ENCODE peak calls at places on chromosomes 4 and X, in four cellular contexts. One of them, this sample, is unnamed.

GRCh38 chrX:110143454-110144210 is 140.7 kb downstream of the TMEM164 start:
- DNase-seq in IMR-90: no peak
- DNase-seq in neuronal stem cell: no peak
- DNase-seq in mesenchymal stem cell: no peak
- DNase-seq in this sample: no peak

GRCh38 chrX:150529587-150529986 is 38.8 kb upstream of the MTM1 start:
- DNase-seq in IMR-90: no peak
- DNase-seq in neuronal stem cell: no peak
- DNase-seq in mesenchymal stem cell: no peak
- DNase-seq in this sample: no peak

GRCh38 chr4:159303435-159303834 is 200.6 kb downstream of the RAPGEF2 start:
- DNase-seq in IMR-90: no peak
- DNase-seq in neuronal stem cell: no peak
- DNase-seq in mesenchymal stem cell: no peak
- DNase-seq in this sample: no peak

GRCh38 chrX:108199691-108200090 is 108.1 kb downstream of the ATG4A start:
- DNase-seq in IMR-90: peak; percentile 22
- DNase-seq in neuronal stem cell: no peak
- DNase-seq in mesenchymal stem cell: peak; percentile 40
- DNase-seq in this sample: peak; percentile 47

GRCh38 chr4:7295917-7296660 is 103.8 kb downstream of the SORCS2 start:
- DNase-seq in IMR-90: peak; percentile 15
- DNase-seq in neuronal stem cell: no peak
- DNase-seq in mesenchymal stem cell: peak; percentile 4
- DNase-seq in this sample: no peak

GRCh38 chr4:185837415-185838103 is 25.6 kb upstream of the SORBS2 start:
- DNase-seq in IMR-90: peak; percentile 11
- DNase-seq in neuronal stem cell: no peak
- DNase-seq in mesenchymal stem cell: no peak
- DNase-seq in this sample: no peak

GRCh38 chrX:41238543-41238942 is 95.4 kb upstream of the DDX3X start:
- DNase-seq in IMR-90: peak; percentile 76
- DNase-seq in neuronal stem cell: no peak
- DNase-seq in mesenchymal stem cell: peak; percentile 77
- DNase-seq in this sample: peak; percentile 65

GRCh38 chrX:129984196-129984962 is 1.9 kb downstream of the BCORL1 start:
- DNase-seq in IMR-90: no peak
- DNase-seq in neuronal stem cell: no peak
- DNase-seq in mesenchymal stem cell: no peak
- DNase-seq in this sample: no peak

GRCh38 chr4:68209003-68209402 is 36.5 kb downstream of the TMPRSS11B start:
- DNase-seq in IMR-90: no peak
- DNase-seq in neuronal stem cell: no peak
- DNase-seq in mesenchymal stem cell: peak; percentile 15
- DNase-seq in this sample: peak; percentile 5

GRCh38 chrX:853304-853703 is 222.7 kb downstream of the SHOX start:
- DNase-seq in IMR-90: no peak
- DNase-seq in neuronal stem cell: no peak
- DNase-seq in mesenchymal stem cell: no peak
- DNase-seq in this sample: no peak

GRCh38 chr4:2042207-2042946 is 16.8 kb upstream of the NAT8L start:
- DNase-seq in IMR-90: no peak
- DNase-seq in neuronal stem cell: no peak
- DNase-seq in mesenchymal stem cell: peak; percentile 29
- DNase-seq in this sample: peak; percentile 35

GRCh38 chr4:38001927-38002326 is 41.7 kb downstream of the PTTG2 start:
- DNase-seq in IMR-90: no peak
- DNase-seq in neuronal stem cell: no peak
- DNase-seq in mesenchymal stem cell: no peak
- DNase-seq in this sample: no peak

GRCh38 chrX:39669668-39670067 is 428.1 kb downstream of the BCOR start:
- DNase-seq in IMR-90: no peak
- DNase-seq in neuronal stem cell: no peak
- DNase-seq in mesenchymal stem cell: no peak
- DNase-seq in this sample: no peak

GRCh38 chrX:70166601-70167590 is 10.4 kb upstream of the DGAT2L6 start:
- DNase-seq in IMR-90: peak; percentile 83
- DNase-seq in neuronal stem cell: no peak
- DNase-seq in mesenchymal stem cell: peak; percentile 70
- DNase-seq in this sample: no peak

GRCh38 chr4:159158083-159158617 is 55.3 kb downstream of the RAPGEF2 start:
- DNase-seq in IMR-90: no peak
- DNase-seq in neuronal stem cell: no peak
- DNase-seq in mesenchymal stem cell: no peak
- DNase-seq in this sample: no peak

GRCh38 chr4:65670331-65671031 is at the start of gene EPHA5:
- DNase-seq in IMR-90: peak; percentile 41
- DNase-seq in neuronal stem cell: peak; percentile 70
- DNase-seq in mesenchymal stem cell: peak; percentile 83
- DNase-seq in this sample: peak; percentile 2

GRCh38 chr4:120977435-120977997 is 55.0 kb upstream of the PRDM5 start:
- DNase-seq in IMR-90: peak; percentile 70
- DNase-seq in neuronal stem cell: no peak
- DNase-seq in mesenchymal stem cell: peak; percentile 57
- DNase-seq in this sample: peak; percentile 33

GRCh38 chr4:106708604-106708876 is 327.6 kb downstream of the DKK2 start:
- DNase-seq in IMR-90: no peak
- DNase-seq in neuronal stem cell: no peak
- DNase-seq in mesenchymal stem cell: no peak
- DNase-seq in this sample: no peak

GRCh38 chrX:71536285-71536684 is 3.4 kb downstream of the OGT start:
- DNase-seq in IMR-90: no peak
- DNase-seq in neuronal stem cell: no peak
- DNase-seq in mesenchymal stem cell: no peak
- DNase-seq in this sample: no peak

GRCh38 chr4:5755679-5756078 is 44.7 kb downstream of the EVC start:
- DNase-seq in IMR-90: no peak
- DNase-seq in neuronal stem cell: no peak
- DNase-seq in mesenchymal stem cell: no peak
- DNase-seq in this sample: no peak

GRCh38 chrX:119880552-119881437 is 9.2 kb downstream of the NDUFA1 start:
- DNase-seq in IMR-90: peak; percentile 63
- DNase-seq in neuronal stem cell: no peak
- DNase-seq in mesenchymal stem cell: peak; percentile 70
- DNase-seq in this sample: peak; percentile 74

GRCh38 chr4:188328966-188329365 is 189.7 kb downstream of the TRIML1 start:
- DNase-seq in IMR-90: no peak
- DNase-seq in neuronal stem cell: no peak
- DNase-seq in mesenchymal stem cell: no peak
- DNase-seq in this sample: no peak

GRCh38 chr4:40573593-40574311 is 55.9 kb downstream of the RBM47 start:
- DNase-seq in IMR-90: peak; percentile 22
- DNase-seq in neuronal stem cell: no peak
- DNase-seq in mesenchymal stem cell: no peak
- DNase-seq in this sample: peak; percentile 70

GRCh38 chr4:21628116-21628515 is 320.5 kb downstream of the KCNIP4 start:
- DNase-seq in IMR-90: no peak
- DNase-seq in neuronal stem cell: no peak
- DNase-seq in mesenchymal stem cell: no peak
- DNase-seq in this sample: no peak
- H2AK5ac ChIP-seq in IMR-90: no peak overlapping the region
- H2AK5ac ChIP-seq in neuronal stem cell: no peak overlapping the region
- H2AK5ac ChIP-seq in mesenchymal stem cell: no peak overlapping the region
- H2AK5ac ChIP-seq in this sample: no peak overlapping the region

GRCh38 chrX:33923262-33923661 is 208.9 kb downstream of the FAM47A start:
- DNase-seq in IMR-90: no peak
- DNase-seq in neuronal stem cell: no peak
- DNase-seq in mesenchymal stem cell: no peak
- DNase-seq in this sample: no peak
- H2BK120ac ChIP-seq in IMR-90: no peak overlapping the region
- H2BK120ac ChIP-seq in neuronal stem cell: no peak overlapping the region
- H2BK120ac ChIP-seq in mesenchymal stem cell: no peak overlapping the region
- H2BK120ac ChIP-seq in this sample: no peak overlapping the region

DNA sequence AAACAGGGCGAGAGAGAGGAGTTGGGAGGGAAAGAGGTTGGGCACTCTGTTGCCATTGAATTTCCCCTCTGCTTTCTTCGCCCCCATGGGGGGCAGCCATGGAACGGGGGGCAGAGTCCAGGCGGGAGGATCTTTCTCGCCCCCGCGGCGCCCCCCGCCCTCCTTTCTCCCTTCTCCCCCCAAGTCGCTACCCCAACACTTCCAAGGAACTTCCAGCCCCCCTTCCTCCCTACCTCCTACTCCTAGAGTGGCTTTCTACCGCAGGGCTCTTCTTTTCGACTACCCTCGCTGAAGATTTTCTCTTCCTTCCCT is 594 bp upstream of the STAG2 start:
- DNase-seq in IMR-90: no peak
- DNase-seq in neuronal stem cell: no peak
- DNase-seq in mesenchymal stem cell: no peak
- DNase-seq in this sample: no peak
- H4K91ac ChIP-seq in IMR-90: peak overlapping the region; percentile 57
- H4K91ac ChIP-seq in neuronal stem cell: peak overlapping the region; percentile 53
- H4K91ac ChIP-seq in mesenchymal stem cell: peak overlapping the region; percentile 80
- H4K91ac ChIP-seq in this sample: peak overlapping the region; percentile 97

DNA sequence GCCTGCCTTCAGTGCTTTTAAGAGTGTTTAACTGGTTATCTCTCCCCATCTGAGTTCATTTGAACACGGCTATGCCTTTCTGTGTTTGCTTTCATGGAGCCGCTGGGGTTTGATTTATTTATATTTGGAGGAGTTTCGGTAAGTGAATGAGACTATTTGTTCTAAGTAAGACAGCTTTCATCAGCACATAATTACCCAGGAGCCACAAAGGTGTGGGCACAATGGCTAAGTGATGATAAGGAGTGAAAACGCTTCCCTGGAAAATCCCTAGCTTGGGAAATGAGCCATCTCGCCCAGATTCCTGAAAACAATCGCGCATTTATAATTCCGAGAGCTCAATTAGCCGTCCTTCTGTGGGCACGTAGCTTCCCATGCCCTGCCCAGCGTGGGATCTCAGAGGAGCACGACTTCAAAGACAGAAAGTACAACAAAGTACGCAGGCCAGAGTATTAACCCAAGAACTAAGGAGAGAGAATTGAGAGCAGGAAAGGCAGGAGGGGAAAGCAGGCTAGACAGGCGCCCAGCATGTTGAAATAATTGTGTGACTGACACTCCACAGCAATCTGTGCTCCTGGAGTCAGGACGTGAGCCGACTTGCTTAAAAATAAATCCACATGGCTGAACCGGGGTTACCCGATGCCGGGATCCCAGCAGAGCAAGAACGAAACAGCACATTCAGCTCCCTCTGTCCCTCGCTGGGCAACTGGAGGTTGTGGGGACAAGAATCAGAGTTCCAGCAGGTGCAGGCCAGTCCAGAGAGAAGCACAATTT is 99.0 kb downstream of the DHRSX start:
- DNase-seq in IMR-90: no peak
- DNase-seq in neuronal stem cell: peak; percentile 83
- DNase-seq in mesenchymal stem cell: no peak
- DNase-seq in this sample: no peak
- H2AK5ac ChIP-seq in IMR-90: no peak overlapping the region
- H2AK5ac ChIP-seq in neuronal stem cell: no peak overlapping the region
- H2AK5ac ChIP-seq in mesenchymal stem cell: no peak overlapping the region
- H2AK5ac ChIP-seq in this sample: no peak overlapping the region

DNA sequence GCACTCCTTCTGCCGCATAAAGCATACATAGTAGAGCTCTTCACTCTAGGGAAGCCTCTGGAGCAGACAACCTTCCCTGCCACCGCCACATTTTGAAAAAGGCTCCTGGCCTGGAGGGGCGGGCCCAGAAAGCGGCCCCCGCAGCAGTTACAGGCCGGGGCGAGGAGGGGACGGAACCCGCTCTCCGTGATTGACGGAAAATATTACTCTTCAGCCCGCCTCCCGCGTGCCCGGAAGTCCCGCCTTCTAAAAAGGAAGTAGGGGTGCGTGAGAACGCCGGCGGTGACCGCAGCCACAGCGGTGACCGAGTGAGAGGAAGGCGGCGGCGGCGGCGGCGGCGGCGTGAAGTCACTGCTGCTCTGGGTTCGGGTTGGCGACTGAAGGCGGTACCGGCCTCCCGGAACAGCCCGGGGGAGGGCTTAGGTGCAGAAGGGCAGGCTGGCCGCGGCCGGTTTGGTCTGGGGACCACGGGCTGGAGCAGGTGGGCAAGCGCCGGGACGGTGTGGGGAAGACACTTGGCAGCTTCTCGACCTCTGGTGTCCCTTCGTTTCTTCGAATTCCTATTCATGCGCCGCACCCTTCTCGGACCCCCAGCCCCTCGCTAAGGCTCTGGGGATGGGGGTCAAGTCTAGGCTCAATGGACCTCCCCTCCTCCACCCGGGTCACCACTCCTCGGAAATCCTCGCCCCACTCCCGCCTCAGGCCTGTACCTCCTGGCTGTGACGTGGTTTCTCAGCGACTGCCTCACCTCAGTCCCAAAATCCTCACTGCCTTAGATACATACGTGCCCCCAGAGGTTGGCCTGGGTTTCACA is at the start of gene HCCS:
- DNase-seq in IMR-90: peak; percentile 79
- DNase-seq in neuronal stem cell: peak; percentile 53
- DNase-seq in mesenchymal stem cell: peak; percentile 90
- DNase-seq in this sample: peak; percentile 75
- H2BK120ac ChIP-seq in IMR-90: no peak within 1 kb of the TSS
- H2BK120ac ChIP-seq in neuronal stem cell: no peak within 1 kb of the TSS
- H2BK120ac ChIP-seq in mesenchymal stem cell: no peak within 1 kb of the TSS
- H2BK120ac ChIP-seq in this sample: peak within 1 kb of the TSS; percentile 76

GRCh38 chr4:174635732-174636131 is 113.4 kb upstream of the HPGD start:
- DNase-seq in IMR-90: no peak
- DNase-seq in neuronal stem cell: no peak
- DNase-seq in mesenchymal stem cell: no peak
- DNase-seq in this sample: no peak
- H4K91ac ChIP-seq in IMR-90: no peak overlapping the region
- H4K91ac ChIP-seq in neuronal stem cell: no peak overlapping the region
- H4K91ac ChIP-seq in mesenchymal stem cell: no peak overlapping the region
- H4K91ac ChIP-seq in this sample: no peak overlapping the region

This sample was measured in trophoblast cell.